ENCODE peak calls at places on chromosome 4, in five cellular contexts. U is choroid plexus epithelial cell, E is AG04450, C is astrocyte, J is hepatocyte. K is an unnamed sample.

GRCh38 chr4:100738388-100739165 is 220.8 kb upstream of the EMCN start:
- DNase-seq in U (peak; percentile 73), E (peak; percentile 29), C (peak; percentile 96), J (peak; percentile 78), K (peak; percentile 47)

GRCh38 chr4:188439641-188440311 is 300.5 kb downstream of the TRIML1 start:
- DNase-seq in U (no peak), E (no peak), C (no peak), J (no peak), K (peak; percentile 44)

GRCh38 chr4:95728145-95728544 is 111.7 kb upstream of the PDHA2 start:
- DNase-seq in U (peak; percentile 70), E (no peak), C (peak; percentile 74), J (no peak), K (no peak)

GRCh38 chr4:2105559-2105958 is 46.4 kb downstream of the NAT8L start:
- DNase-seq in U (peak; percentile 4), E (no peak), C (peak; percentile 53), J (no peak), K (no peak)

GRCh38 chr4:94545296-94545695 is 93.6 kb downstream of the PDLIM5 start:
- DNase-seq in U (peak; percentile 81), E (no peak), C (peak; percentile 76), J (no peak), K (no peak)

GRCh38 chr4:152357206-152357605 is 178.7 kb downstream of the FBXW7 start:
- DNase-seq in U (peak; percentile 74), E (no peak), C (no peak), J (no peak), K (no peak)

GRCh38 chr4:168604496-168605373 is 107.9 kb downstream of the PALLD start:
- DNase-seq in U (peak; percentile 91), E (no peak), C (peak; percentile 94), J (peak; percentile 59), K (peak; percentile 23)

GRCh38 chr4:17688011-17688441 is 73.6 kb downstream of the MED28 start:
- DNase-seq in U (no peak), E (no peak), C (peak; percentile 59), J (no peak), K (no peak)

GRCh38 chr4:142567620-142568451 is 278.3 kb downstream of the INPP4B start:
- DNase-seq in U (peak; percentile 28), E (no peak), C (peak; percentile 64), J (peak; percentile 60), K (peak; percentile 48)

GRCh38 chr4:155899891-155900290 is 3.6 kb upstream of the TDO2 start:
- DNase-seq in U (peak; percentile 3), E (no peak), C (peak; percentile 20), J (no peak), K (no peak)

GRCh38 chr4:186936496-186937375 is 213.1 kb upstream of the FAT1 start:
- DNase-seq in U (peak; percentile 93), E (no peak), C (peak; percentile 85), J (peak; percentile 75), K (peak; percentile 22)

GRCh38 chr4:108947526-108947925 is 184.7 kb upstream of the ETNPPL start:
- DNase-seq in U (no peak), E (no peak), C (no peak), J (no peak), K (no peak)

GRCh38 chr4:178296669-178297068 is 854.4 kb upstream of the AGA start:
- DNase-seq in U (no peak), E (no peak), C (no peak), J (no peak), K (peak; percentile 11)

GRCh38 chr4:183798249-183798920 is 106.7 kb upstream of the STOX2 start:
- DNase-seq in U (no peak), E (no peak), C (no peak), J (peak; percentile 57), K (no peak)

GRCh38 chr4:184993243-184993642 is 25.0 kb upstream of the HELT start:
- DNase-seq in U (no peak), E (no peak), C (no peak), J (no peak), K (no peak)

GRCh38 chr4:184348311-184349233 is 125.8 kb downstream of the IRF2 start:
- DNase-seq in U (peak; percentile 80), E (peak; percentile 39), C (no peak), J (peak; percentile 87), K (peak; percentile 66)

GRCh38 chr4:52157641-52158316 is 106.7 kb downstream of the SPATA18 start:
- DNase-seq in U (peak; percentile 23), E (no peak), C (no peak), J (no peak), K (no peak)

GRCh38 chr4:127783971-127784519 is 1.9 kb downstream of the HSPA4L start:
- DNase-seq in U (no peak), E (no peak), C (no peak), J (no peak), K (no peak)

GRCh38 chr4:101020956-101021355 is 326.4 kb downstream of the PPP3CA start:
- DNase-seq in U (peak; percentile 79), E (peak; percentile 18), C (peak; percentile 76), J (no peak), K (no peak)

GRCh38 chr4:73127839-73128448 is 58.4 kb upstream of the COX18 start:
- DNase-seq in U (peak; percentile 62), E (no peak), C (no peak), J (peak; percentile 35), K (peak; percentile 2)

GRCh38 chr4:19945979-19946380 is 305.7 kb upstream of the SLIT2 start:
- DNase-seq in U (peak; percentile 98), E (peak; percentile 94), C (peak; percentile 100), J (peak; percentile 19), K (no peak)

GRCh38 chr4:41887821-41888699 is 47.2 kb upstream of the TMEM33 start:
- DNase-seq in U (peak; percentile 79), E (peak; percentile 24), C (peak; percentile 16), J (peak; percentile 71), K (peak; percentile 34)

GRCh38 chr4:16034010-16034829 is 49.6 kb downstream of the PROM1 start:
- DNase-seq in U (peak; percentile 57), E (no peak), C (peak; percentile 63), J (no peak), K (peak; percentile 25)

GRCh38 chr4:169621754-169622481 is 1.5 kb downstream of the CLCN3 start:
- DNase-seq in U (peak; percentile 84), E (peak; percentile 77), C (peak; percentile 74), J (peak; percentile 29), K (no peak)

GRCh38 chr4:115529126-115529525 is 415.7 kb upstream of the NDST4 start:
- DNase-seq in U (no peak), E (no peak), C (peak; percentile 8), J (no peak), K (no peak)

GRCh38 chr4:4277531-4277930 is 12.4 kb downstream of the LYAR start:
- DNase-seq in U (no peak), E (no peak), C (no peak), J (no peak), K (no peak)

GRCh38 chr4:98602270-98602669 is 56.1 kb downstream of the TSPAN5 start:
- DNase-seq in U (no peak), E (no peak), C (no peak), J (no peak), K (no peak)

GRCh38 chr4:98599617-98600016 is 58.8 kb downstream of the TSPAN5 start:
- DNase-seq in U (no peak), E (no peak), C (no peak), J (no peak), K (no peak)

GRCh38 chr4:98603683-98604573 is 54.5 kb downstream of the TSPAN5 start:
- DNase-seq in U (no peak), E (no peak), C (peak; percentile 92), J (no peak), K (no peak)

GRCh38 chr4:98604723-98605122 is 53.7 kb downstream of the TSPAN5 start:
- DNase-seq in U (no peak), E (no peak), C (peak; percentile 55), J (no peak), K (no peak)

DNA sequence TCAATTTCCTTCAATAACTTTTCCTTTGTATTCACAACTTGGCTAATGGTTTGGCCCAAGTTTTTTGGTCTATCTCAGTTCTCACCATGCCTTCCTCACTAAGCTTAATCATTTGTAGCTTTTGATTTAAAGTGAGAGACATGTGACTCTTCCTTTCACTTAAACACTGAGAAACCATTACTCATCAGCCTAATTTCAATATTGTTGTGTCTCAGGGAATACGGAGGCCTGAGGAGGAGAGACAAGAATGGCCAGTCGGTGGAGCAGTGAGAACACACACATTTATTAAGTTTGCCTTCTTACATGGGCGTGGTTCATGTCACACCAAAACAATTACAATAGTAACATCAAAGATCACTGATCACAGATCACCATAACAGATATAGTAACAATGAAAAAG is 56.7 kb downstream of the TSPAN5 start:
- DNase-seq in U (peak; percentile 66), E (no peak), C (peak; percentile 42), J (no peak), K (no peak)
- TF ChIP-seq CTCF in U (peak; percentile 35), E (no peak), C (peak; percentile 3), J (no peak), K (no peak)

GRCh38 chr4:91965166-91965565 is 338.6 kb upstream of the GRID2 start:
- DNase-seq in U (no peak), E (no peak), C (no peak), J (no peak), K (no peak)
- TF ChIP-seq CTCF in U (no peak), E (no peak), C (no peak), J (peak; percentile 5), K (no peak)

DNA sequence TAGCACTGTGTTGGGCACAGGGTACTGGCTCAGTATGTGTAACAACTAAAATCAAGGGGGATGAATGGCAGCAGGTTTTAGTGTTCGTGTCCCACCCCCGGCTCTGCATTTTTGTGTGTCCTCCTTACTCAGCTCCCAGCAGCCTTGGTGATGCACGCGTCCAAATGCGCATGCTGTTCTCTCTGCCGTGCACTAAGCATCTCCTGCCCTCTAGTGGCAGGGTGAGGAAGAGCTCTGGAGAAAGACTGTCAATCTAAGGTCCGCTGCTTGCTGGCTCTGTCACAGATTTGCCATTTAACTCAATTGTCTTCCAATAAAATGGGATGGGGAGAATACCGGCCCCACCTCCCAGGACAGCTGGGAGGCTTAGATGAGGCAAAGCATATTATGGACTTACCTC is 61.4 kb downstream of the WFS1 start:
- DNase-seq in U (peak; percentile 47), E (no peak), C (no peak), J (peak; percentile 28), K (peak; percentile 40)
- TF ChIP-seq CTCF in U (peak; percentile 81), E (peak; percentile 59), C (peak; percentile 37), J (peak; percentile 34), K (peak; percentile 67)

GRCh38 chr4:76213415-76214268 is at the start of gene SCARB2:
- DNase-seq in U (peak; percentile 88), E (peak; percentile 38), C (peak; percentile 76), J (peak; percentile 94), K (peak; percentile 82)
- TF ChIP-seq CTCF in U (no peak), E (no peak), C (no peak), J (no peak), K (no peak)

GRCh38 chr4:24482871-24483270 is 101.5 kb downstream of the DHX15 start:
- DNase-seq in U (peak; percentile 23), E (no peak), C (no peak), J (no peak), K (no peak)

GRCh38 chr4:24489870-24490269 is 94.5 kb downstream of the DHX15 start:
- DNase-seq in U (peak; percentile 54), E (no peak), C (no peak), J (peak; percentile 22), K (no peak)

GRCh38 chr4:24488399-24489164 is 95.8 kb downstream of the DHX15 start:
- DNase-seq in U (peak; percentile 80), E (no peak), C (peak; percentile 20), J (peak; percentile 80), K (peak; percentile 81)
- TF ChIP-seq CTCF in U (peak; percentile 95), E (peak; percentile 85), C (peak; percentile 90), J (peak; percentile 78), K (peak; percentile 65)

GRCh38 chr4:172601195-172601594 is 567.4 kb upstream of the GALNT7 start:
- DNase-seq in U (peak; percentile 25), E (no peak), C (no peak), J (no peak), K (no peak)
- TF ChIP-seq CTCF in U (no peak), E (no peak), C (no peak), J (no peak), K (no peak)

K was measured in Calu3.